ENCODE peak calls at places on chromosomes 7 and 10, in seven cellular contexts. G is right lobe of liver; W is CD4-positive, CD25-positive, alpha-beta regulatory T cell; C is mammary epithelial cell; O is tibial nerve; Z is PC-9; Y is neuronal stem cell. U is an unnamed sample.

GRCh38 chr10:61987951-61988379 is 86.5 kb downstream of the ARID5B start:
- DNase-seq in G (no peak), W (peak; percentile 87), C (no peak), O (no peak), Z (no peak), Y (no peak), U (no peak)

GRCh38 chr10:6713120-6713519 is 133.0 kb upstream of the PRKCQ start:
- DNase-seq in G (no peak), W (no peak), C (no peak), O (no peak), Z (no peak), Y (no peak), U (no peak)

GRCh38 chr7:42671627-42672026 is 240.2 kb downstream of the C7orf25 start:
- DNase-seq in G (no peak), W (no peak), C (peak; percentile 96), O (no peak), Z (no peak), Y (no peak), U (no peak)

GRCh38 chr7:66815976-66816375 is 75.4 kb downstream of the RABGEF1 start:
- DNase-seq in G (no peak), W (no peak), C (no peak), O (no peak), Z (no peak), Y (no peak), U (no peak)

GRCh38 chr10:129614341-129614740 is 147.3 kb downstream of the MGMT start:
- DNase-seq in G (no peak), W (no peak), C (no peak), O (no peak), Z (no peak), Y (no peak), U (no peak)

GRCh38 chr10:47207280-47207613 is 92.8 kb upstream of the GDF10 start:
- DNase-seq in G (no peak), W (no peak), C (no peak), O (no peak), Z (no peak), Y (no peak), U (no peak)

GRCh38 chr7:130910949-130911944 is 177.2 kb upstream of the KLF14 start:
- DNase-seq in G (no peak), W (no peak), C (peak; percentile 65), O (no peak), Z (peak; percentile 63), Y (no peak), U (no peak)

GRCh38 chr10:90751107-90751997 is 106.5 kb downstream of the HTR7 start:
- DNase-seq in G (no peak), W (peak; percentile 44), C (peak; percentile 46), O (peak; percentile 45), Z (peak; percentile 43), Y (peak; percentile 47), U (no peak)

GRCh38 chr10:110310741-110311140 is 6.0 kb upstream of the SMNDC1 start:
- DNase-seq in G (no peak), W (no peak), C (no peak), O (no peak), Z (no peak), Y (no peak), U (no peak)

GRCh38 chr7:109044691-109045090 is 475.0 kb downstream of the DNAJB9 start:
- DNase-seq in G (no peak), W (no peak), C (no peak), O (no peak), Z (no peak), Y (no peak), U (no peak)

GRCh38 chr10:6542999-6543430 is 37.1 kb downstream of the PRKCQ start:
- DNase-seq in G (no peak), W (peak; percentile 89), C (no peak), O (no peak), Z (no peak), Y (no peak), U (no peak)

GRCh38 chr7:39720586-39720985 is 97.2 kb downstream of the RALA start:
- DNase-seq in G (no peak), W (no peak), C (peak; percentile 95), O (no peak), Z (peak; percentile 96), Y (no peak), U (no peak)

GRCh38 chr7:158141806-158142518 is 445.7 kb downstream of the PTPRN2 start:
- DNase-seq in G (no peak), W (no peak), C (no peak), O (no peak), Z (no peak), Y (no peak), U (no peak)

GRCh38 chr10:30557884-30558283 is 71.7 kb downstream of the LYZL2 start:
- DNase-seq in G (no peak), W (no peak), C (peak; percentile 56), O (no peak), Z (peak; percentile 64), Y (no peak), U (no peak)

GRCh38 chr7:93890464-93891068 is at the start of gene TFPI2:
- DNase-seq in G (peak; percentile 54), W (no peak), C (peak; percentile 93), O (no peak), Z (peak; percentile 89), Y (peak; percentile 49), U (no peak)

GRCh38 chr10:3772349-3773222 is 12.4 kb downstream of the KLF6 start:
- DNase-seq in G (no peak), W (no peak), C (peak; percentile 42), O (no peak), Z (no peak), Y (no peak), U (peak; percentile 69)

GRCh38 chr7:106205621-106206222 is 79.1 kb downstream of the NAMPT start:
- DNase-seq in G (no peak), W (no peak), C (peak; percentile 10), O (no peak), Z (no peak), Y (no peak), U (no peak)

GRCh38 chr7:101560856-101561255 is 68.2 kb downstream of the MYL10 start:
- DNase-seq in G (no peak), W (no peak), C (no peak), O (no peak), Z (no peak), Y (no peak), U (no peak)

GRCh38 chr7:7706101-7706511 is 12.3 kb downstream of the RPA3 start:
- DNase-seq in G (no peak), W (no peak), C (no peak), O (no peak), Z (no peak), Y (no peak), U (no peak)

GRCh38 chr10:88652621-88653020 is 11.6 kb upstream of the LIPF start:
- DNase-seq in G (no peak), W (no peak), C (no peak), O (no peak), Z (no peak), Y (no peak), U (no peak)

DNA sequence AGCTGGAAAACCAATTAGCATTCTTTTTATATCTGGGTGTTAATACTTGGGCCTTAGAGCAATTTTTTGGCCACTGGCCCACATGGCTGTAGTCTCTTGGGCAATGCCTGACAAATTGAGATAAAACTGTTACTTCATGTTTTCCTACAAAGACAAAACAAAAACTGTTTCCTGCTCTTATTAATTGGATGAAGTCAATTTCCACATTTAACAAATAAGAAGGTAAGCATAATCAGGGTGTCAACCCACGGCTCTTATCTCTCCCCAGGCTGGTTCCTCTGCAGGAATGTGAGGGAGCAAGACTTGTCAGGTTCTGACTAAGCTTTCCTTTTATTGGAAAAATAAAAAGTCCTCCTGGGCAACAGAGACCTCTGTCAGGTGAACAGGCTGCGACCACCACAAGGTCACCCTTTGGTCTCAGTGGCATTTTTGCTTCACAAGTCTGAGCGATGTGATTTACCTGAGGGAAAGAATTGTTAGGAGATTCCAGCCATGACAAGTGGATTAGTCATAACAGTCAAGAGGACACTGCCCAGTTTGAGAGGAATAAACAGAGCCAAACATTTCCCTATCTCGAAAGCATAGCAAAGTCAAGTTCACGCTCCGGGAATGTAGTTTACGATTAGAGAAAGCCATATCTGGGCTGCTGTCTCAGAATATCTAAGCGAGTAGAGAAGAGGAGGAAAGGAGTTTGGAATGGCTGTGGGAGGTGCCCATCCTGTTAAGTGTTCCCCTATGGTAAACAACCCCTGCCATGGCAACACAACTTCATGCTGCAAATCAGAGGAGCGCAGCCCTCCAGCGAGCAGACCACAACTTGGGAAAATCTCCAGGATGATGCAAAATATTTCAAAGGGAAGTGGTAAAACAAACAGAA is 144.4 kb downstream of the TES start:
- DNase-seq in G (peak; percentile 60), W (no peak), C (peak; percentile 98), O (peak; percentile 38), Z (peak; percentile 100), Y (no peak), U (no peak)
- H3K4me1 ChIP-seq in G (no peaks in the 10 kb centered on the region), W (no peaks in the 10 kb centered on the region), C (peaks cover 53% of the 10 kb centered on the region), O (no peaks in the 10 kb centered on the region), Z (peaks cover 62% of the 10 kb centered on the region), Y (peaks cover 7% of the 10 kb centered on the region), U (peaks cover 51% of the 10 kb centered on the region)

GRCh38 chr7:5685192-5685591 is 96.3 kb downstream of the RNF216 start:
- DNase-seq in G (no peak), W (no peak), C (no peak), O (no peak), Z (no peak), Y (no peak), U (no peak)
- H3K4me1 ChIP-seq in G (no peaks in the 10 kb centered on the region), W (peaks cover 27% of the 10 kb centered on the region), C (peaks cover 9% of the 10 kb centered on the region), O (no peaks in the 10 kb centered on the region), Z (peaks cover 13% of the 10 kb centered on the region), Y (peaks cover 4% of the 10 kb centered on the region), U (peaks cover 43% of the 10 kb centered on the region)

DNA sequence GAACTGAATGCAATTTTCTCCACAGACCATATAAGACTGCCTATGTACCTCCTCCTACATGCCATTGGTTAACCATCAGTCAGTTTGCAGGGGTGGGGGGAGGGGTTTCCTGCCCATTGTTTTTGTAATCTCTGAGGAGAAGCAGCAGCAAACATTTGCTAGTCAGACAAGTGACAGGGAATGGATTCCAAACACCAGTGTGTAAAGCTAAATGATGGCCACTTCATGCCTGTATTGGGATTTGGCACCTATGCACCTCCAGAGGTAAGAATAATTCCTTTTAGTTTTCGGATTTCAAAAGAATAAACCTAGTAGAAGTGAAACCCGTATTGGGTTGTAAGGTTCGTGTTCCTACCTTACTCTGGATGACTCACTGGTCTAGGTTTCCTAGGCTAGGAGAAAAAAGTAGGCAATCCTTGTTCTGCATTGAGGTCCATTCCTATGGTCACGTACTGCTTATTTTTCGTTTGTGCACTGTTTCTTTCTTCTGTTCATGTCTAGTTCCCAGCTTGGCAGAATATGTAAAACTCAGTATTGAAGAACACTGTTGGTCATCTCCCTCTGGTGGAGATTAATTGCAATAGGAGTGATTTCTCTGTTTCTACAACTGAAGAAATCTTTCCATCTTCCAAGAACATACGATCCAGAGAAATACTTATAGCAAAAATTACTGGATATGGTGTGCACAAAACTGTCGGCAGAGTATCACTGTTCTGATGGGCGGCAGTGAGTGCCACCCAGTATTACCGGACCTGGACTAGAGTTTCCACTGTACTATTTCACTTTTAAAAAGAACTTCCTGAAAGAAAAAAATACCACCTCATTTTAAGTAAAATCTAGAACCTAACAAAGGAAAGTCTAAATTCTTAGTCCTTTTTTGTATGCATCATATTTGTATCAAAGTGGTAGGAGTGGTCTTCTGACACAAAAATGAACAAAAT is at the start of gene AKR1C3:
- DNase-seq in G (no peak), W (peak; percentile 80), C (peak; percentile 80), O (no peak), Z (peak; percentile 74), Y (no peak), U (no peak)
- H3K4me1 ChIP-seq in G (no peaks in the 10 kb centered on the region), W (no peaks in the 10 kb centered on the region), C (peaks cover 18% of the 10 kb centered on the region), O (no peaks in the 10 kb centered on the region), Z (peaks cover 34% of the 10 kb centered on the region), Y (no peaks in the 10 kb centered on the region), U (no peaks in the 10 kb centered on the region)

DNA sequence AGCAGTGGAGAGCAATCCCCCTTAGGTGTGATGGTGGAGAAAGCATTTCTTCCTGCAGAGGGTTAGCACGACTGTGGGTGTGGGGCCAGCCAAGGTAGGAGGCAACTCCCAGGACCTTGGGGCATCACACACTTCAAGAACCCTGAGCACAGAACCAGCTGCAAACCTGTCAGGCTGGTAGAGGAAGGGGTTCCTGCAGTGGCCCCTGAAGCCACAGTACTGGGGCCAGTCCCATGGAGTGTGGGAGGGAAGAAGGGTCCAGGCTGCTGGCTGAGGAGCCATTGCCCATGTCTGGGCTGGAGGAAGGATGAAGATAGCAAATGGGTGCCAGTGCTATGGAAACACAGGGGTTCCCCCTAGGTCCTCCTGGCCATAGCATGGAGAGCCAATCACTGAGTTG is 110.5 kb downstream of the VWC2 start:
- DNase-seq in G (no peak), W (no peak), C (no peak), O (no peak), Z (no peak), Y (no peak), U (no peak)
- H3K4me1 ChIP-seq in G (no peaks in the 10 kb centered on the region), W (no peaks in the 10 kb centered on the region), C (peaks cover under 1% of the 10 kb centered on the region), O (no peaks in the 10 kb centered on the region), Z (no peaks in the 10 kb centered on the region), Y (peaks cover 1% of the 10 kb centered on the region), U (no peaks in the 10 kb centered on the region)

U was measured in vagina.